ENCODE peak calls at places on chromosome 10, in seven cellular contexts. F is pancreas; Z is MM.1S; O is mucosa of descending colon; G is CD4-positive, alpha-beta T cell; V is astrocyte of the spinal cord; J is esophagus squamous epithelium. S is an unnamed sample.

GRCh38 chr10:15763001-15763400 is 43.3 kb upstream of the ITGA8 start:
- DNase-seq in F (no peak), Z (no peak), O (no peak), G (no peak), V (no peak), J (no peak), S (no peak)

GRCh38 chr10:122984708-122985107 is 4.5 kb downstream of the PSTK start:
- DNase-seq in F (no peak), Z (no peak), O (no peak), G (no peak), V (no peak), J (no peak), S (no peak)

GRCh38 chr10:68628576-68629127 is 68.5 kb downstream of the TET1 start:
- DNase-seq in F (no peak), Z (peak), O (no peak), G (no peak), V (peak), J (no peak), S (no peak)

GRCh38 chr10:72044417-72045041 is 43.8 kb downstream of the SPOCK2 start:
- DNase-seq in F (peak), Z (no peak), O (no peak), G (no peak), V (no peak), J (no peak), S (no peak)

GRCh38 chr10:128362514-128362913 is 236.3 kb upstream of the MKI67 start:
- DNase-seq in F (no peak), Z (no peak), O (no peak), G (no peak), V (no peak), J (no peak), S (no peak)

GRCh38 chr10:96721207-96721572 is 876 bp upstream of the PIK3AP1 start:
- DNase-seq in F (no peak), Z (no peak), O (no peak), G (no peak), V (no peak), J (no peak), S (no peak)

GRCh38 chr10:133041101-133041500 is 46.6 kb upstream of the ADGRA1 start:
- DNase-seq in F (no peak), Z (no peak), O (no peak), G (no peak), V (no peak), J (no peak), S (no peak)

GRCh38 chr10:6173203-6173602 is 29.5 kb upstream of the PFKFB3 start:
- DNase-seq in F (no peak), Z (no peak), O (no peak), G (peak), V (no peak), J (no peak), S (no peak)

GRCh38 chr10:94149702-94150101 is 156.0 kb downstream of the PLCE1 start:
- DNase-seq in F (no peak), Z (no peak), O (no peak), G (no peak), V (no peak), J (no peak), S (no peak)

GRCh38 chr10:124708922-124709520 is 35.2 kb downstream of the FAM53B start:
- DNase-seq in F (no peak), Z (no peak), O (no peak), G (no peak), V (peak), J (no peak), S (no peak)
- TF ChIP-seq CTCF in F (no peak), Z (no peak), O (no peak), G (no peak), V (no peak), J (no peak), S (no peak)

GRCh38 chr10:104329754-104330153 is 8.5 kb downstream of the ITPRIP start:
- DNase-seq in F (no peak), Z (no peak), O (no peak), G (no peak), V (peak), J (no peak), S (no peak)

GRCh38 chr10:104328916-104329710 is 9.2 kb downstream of the ITPRIP start:
- DNase-seq in F (no peak), Z (no peak), O (peak), G (peak), V (peak), J (no peak), S (no peak)

GRCh38 chr10:104326991-104327610 is 11.2 kb downstream of the ITPRIP start:
- DNase-seq in F (no peak), Z (no peak), O (no peak), G (no peak), V (no peak), J (no peak), S (no peak)

GRCh38 chr10:104328636-104328915 is 9.7 kb downstream of the ITPRIP start:
- DNase-seq in F (no peak), Z (no peak), O (no peak), G (no peak), V (no peak), J (no peak), S (no peak)

DNA sequence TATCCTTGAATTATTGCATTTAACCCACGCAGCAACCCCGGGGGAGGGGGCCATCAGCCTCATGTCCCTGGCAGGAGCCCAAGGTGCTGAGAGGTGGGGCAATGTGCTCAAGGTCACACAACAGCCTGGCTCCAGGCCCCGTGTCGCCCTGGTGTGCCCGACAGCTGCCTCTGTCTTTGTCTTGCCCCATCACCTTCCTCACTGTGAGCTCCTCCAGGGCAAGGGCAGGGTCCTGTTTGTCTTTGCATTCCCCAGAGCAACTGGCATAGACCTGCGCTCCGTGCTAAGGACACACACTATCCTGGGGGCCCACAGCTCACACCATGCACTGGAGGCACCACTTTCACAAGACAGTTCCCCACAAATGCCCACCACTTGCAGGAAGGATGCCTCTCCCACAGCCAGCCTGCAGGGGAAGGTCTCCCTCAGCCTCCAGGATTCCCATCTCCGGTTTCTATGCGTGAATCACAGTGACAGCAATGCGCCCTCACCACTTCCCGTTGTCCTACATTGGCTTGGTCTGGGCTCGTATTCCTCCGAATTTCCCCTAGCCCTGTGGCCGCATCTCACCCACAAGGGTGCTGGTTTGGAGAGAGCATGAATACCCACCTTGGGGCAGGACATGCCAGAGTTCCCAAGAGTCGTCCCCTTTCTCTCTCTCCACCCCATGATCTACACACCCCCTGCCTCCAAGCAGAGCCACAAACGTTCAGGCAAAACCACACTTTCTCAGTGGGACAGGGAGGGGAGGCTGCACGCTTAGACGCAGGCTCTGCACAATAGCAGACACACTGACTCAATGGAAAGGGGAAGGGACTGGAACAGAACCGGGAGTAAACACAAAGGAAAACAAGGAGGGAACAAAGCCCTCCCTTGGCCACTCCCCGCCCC is 10.3 kb downstream of the ITPRIP start:
- DNase-seq in F (peak), Z (no peak), O (no peak), G (no peak), V (peak), J (no peak), S (no peak)
- TF ChIP-seq CTCF in F (no peak), Z (no peak), O (no peak), G (no peak), V (peak), J (no peak), S (no peak)

GRCh38 chr10:16843252-16843870 is 26.1 kb upstream of the RSU1 start:
- DNase-seq in F (no peak), Z (peak), O (no peak), G (no peak), V (peak), J (no peak), S (peak)
- TF ChIP-seq CTCF in F (peak), Z (peak), O (no peak), G (peak), V (peak), J (peak), S (peak)

GRCh38 chr10:63887026-63887589 is 365.9 kb downstream of the REEP3 start:
- DNase-seq in F (peak), Z (no peak), O (no peak), G (no peak), V (no peak), J (no peak), S (no peak)
- TF ChIP-seq CTCF in F (no peak), Z (no peak), O (no peak), G (no peak), V (peak), J (no peak), S (no peak)

DNA sequence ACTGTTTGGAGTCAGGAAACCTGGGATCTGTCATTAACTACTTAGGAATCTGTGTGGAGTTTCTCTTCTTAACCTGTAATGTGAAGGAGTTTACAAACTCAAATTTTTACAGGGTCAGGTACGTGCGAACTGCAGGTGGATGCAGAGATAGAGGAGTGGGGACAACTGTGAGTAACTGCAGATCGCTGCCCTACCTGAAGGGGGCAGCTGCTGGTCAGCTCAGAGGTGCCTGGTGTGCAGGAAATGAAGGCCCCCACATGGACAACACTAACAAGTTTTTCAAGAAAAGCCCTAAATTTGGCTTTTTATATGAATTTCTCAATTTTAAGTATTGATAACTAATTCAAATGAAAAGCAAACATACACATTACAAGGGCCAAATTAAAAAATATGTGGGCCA is 380.0 kb downstream of the REEP3 start:
- DNase-seq in F (no peak), Z (no peak), O (no peak), G (no peak), V (no peak), J (no peak), S (no peak)
- TF ChIP-seq CTCF in F (no peak), Z (peak), O (no peak), G (no peak), V (peak), J (no peak), S (peak)

GRCh38 chr10:7410800-7411670 is at the start of gene SFMBT2:
- DNase-seq in F (peak), Z (peak), O (peak), G (peak), V (peak), J (no peak), S (peak)
- TF ChIP-seq CTCF in F (no peak), Z (no peak), O (no peak), G (no peak), V (no peak), J (no peak), S (no peak)

GRCh38 chr10:95214369-95214768 is 20.3 kb downstream of the ACSM6 start:
- DNase-seq in F (no peak), Z (no peak), O (no peak), G (no peak), V (peak), J (no peak), S (no peak)
- TF ChIP-seq CTCF in F (no peak), Z (no peak), O (no peak), G (no peak), V (no peak), J (no peak), S (no peak)